ENCODE peak calls at places on chromosomes 6 and 20, in ten cellular contexts. K is spleen; N is CD4-positive, alpha-beta memory T cell; T is endothelial cell of umbilical vein; I is CD8-positive, alpha-beta memory T cell; Q is fibroblast of lung; D is tibial nerve; R is AG04450; L is heart right ventricle; A is foreskin fibroblast. C is an unnamed sample.

GRCh38 chr6:38021029-38021428 is 201.5 kb downstream of the ZFAND3 start:
- DNase-seq in K (no peak), I (no peak), R (no peak), A (no peak), N (no peak), D (no peak), Q (no peak), T (no peak), L (no peak), C (no peak)

GRCh38 chr20:62550087-62550565 is 74.3 kb upstream of the GATA5 start:
- DNase-seq in Q (no peak), A (no peak), K (no peak), N (no peak), I (no peak), L (peak), R (no peak), D (no peak), T (no peak), C (no peak)

GRCh38 chr20:57398231-57398821 is 7.1 kb downstream of the RBM38 start:
- DNase-seq in A (no peak), I (peak), Q (no peak), T (no peak), R (no peak), L (peak), N (peak), K (peak), D (no peak), C (peak)

GRCh38 chr6:13788820-13789219 is 25.5 kb downstream of the MCUR1 start:
- DNase-seq in D (no peak), A (no peak), K (no peak), I (no peak), Q (no peak), T (no peak), R (no peak), N (no peak), L (no peak), C (no peak)

GRCh38 chr6:152846825-152847224 is 96.2 kb downstream of the VIP start:
- DNase-seq in T (peak), Q (no peak), I (no peak), K (no peak), R (no peak), L (no peak), D (no peak), A (no peak), N (no peak), C (no peak)

GRCh38 chr6:33962186-33962585 is 158.4 kb upstream of the MLN start:
- DNase-seq in K (peak), A (peak), N (no peak), R (no peak), Q (peak), I (no peak), D (no peak), T (no peak), L (no peak), C (peak)

GRCh38 chr6:22326500-22326899 is 29.7 kb upstream of the PRL start:
- DNase-seq in D (no peak), L (no peak), A (no peak), I (no peak), N (no peak), R (no peak), Q (no peak), K (no peak), T (no peak), C (no peak)

GRCh38 chr6:133568970-133569889 is 319.7 kb upstream of the TCF21 start:
- DNase-seq in A (peak), K (no peak), N (no peak), D (no peak), T (peak), Q (peak), R (peak), L (no peak), I (no peak), C (no peak)

GRCh38 chr6:67558985-67559384 is 1076.1 kb upstream of the ADGRB3 start:
- DNase-seq in Q (peak), T (peak), N (no peak), D (no peak), I (no peak), A (no peak), R (no peak), L (no peak), K (no peak), C (no peak)

GRCh38 chr6:15892369-15892768 is 229.5 kb upstream of the DTNBP1 start:
- DNase-seq in K (no peak), Q (no peak), I (no peak), L (no peak), A (peak), N (no peak), R (no peak), T (no peak), D (no peak), C (no peak)

GRCh38 chr6:96542702-96543101 is 20.2 kb upstream of the FHL5 start:
- DNase-seq in D (no peak), Q (no peak), T (no peak), I (no peak), K (no peak), A (no peak), R (no peak), L (no peak), N (peak), C (no peak)

DNA sequence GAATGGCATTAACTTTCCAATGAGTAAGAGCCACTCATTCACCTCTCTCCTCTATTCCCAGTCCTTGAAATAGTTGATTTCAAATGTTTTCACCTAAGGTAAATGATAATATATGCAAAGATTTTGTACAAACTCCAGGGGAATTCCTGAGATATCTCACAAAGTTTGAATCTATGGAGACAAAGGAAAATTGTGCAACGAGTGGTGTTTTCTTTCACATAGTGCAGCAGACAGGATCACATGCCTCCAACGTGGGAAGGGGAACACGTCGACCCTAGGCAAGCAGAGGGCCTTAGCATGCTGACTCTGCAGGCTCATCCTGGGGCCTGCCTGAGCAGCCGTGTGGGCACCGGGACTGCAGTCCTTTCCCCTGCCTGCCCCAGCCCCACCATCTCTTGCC is 195.6 kb upstream of the THBS2 start:
- DNase-seq in L (no peak), R (no peak), K (no peak), I (no peak), T (no peak), Q (no peak), D (no peak), N (no peak), A (no peak), C (no peak)
- H3K4me3 ChIP-seq in L (no peak), R (no peak), K (no peak), I (no peak), T (no peak), Q (no peak), D (no peak), N (no peak), A (no peak), C (no peak)

GRCh38 chr6:81966968-81967367 is 214.5 kb upstream of the TENT5A start:
- DNase-seq in I (no peak), T (no peak), R (no peak), K (no peak), A (no peak), Q (no peak), D (no peak), L (no peak), N (no peak), C (no peak)

GRCh38 chr6:81969011-81969410 is 216.5 kb upstream of the TENT5A start:
- DNase-seq in N (no peak), A (no peak), K (no peak), R (no peak), L (no peak), D (no peak), I (no peak), T (no peak), Q (no peak), C (no peak)

GRCh38 chr6:81969814-81970213 is 217.3 kb upstream of the TENT5A start:
- DNase-seq in T (no peak), R (no peak), N (no peak), K (peak), I (no peak), Q (no peak), D (no peak), A (no peak), L (no peak), C (no peak)
- H3K4me3 ChIP-seq in T (no peak), R (no peak), N (no peak), K (no peak), I (no peak), Q (no peak), D (no peak), A (no peak), L (no peak), C (no peak)

DNA sequence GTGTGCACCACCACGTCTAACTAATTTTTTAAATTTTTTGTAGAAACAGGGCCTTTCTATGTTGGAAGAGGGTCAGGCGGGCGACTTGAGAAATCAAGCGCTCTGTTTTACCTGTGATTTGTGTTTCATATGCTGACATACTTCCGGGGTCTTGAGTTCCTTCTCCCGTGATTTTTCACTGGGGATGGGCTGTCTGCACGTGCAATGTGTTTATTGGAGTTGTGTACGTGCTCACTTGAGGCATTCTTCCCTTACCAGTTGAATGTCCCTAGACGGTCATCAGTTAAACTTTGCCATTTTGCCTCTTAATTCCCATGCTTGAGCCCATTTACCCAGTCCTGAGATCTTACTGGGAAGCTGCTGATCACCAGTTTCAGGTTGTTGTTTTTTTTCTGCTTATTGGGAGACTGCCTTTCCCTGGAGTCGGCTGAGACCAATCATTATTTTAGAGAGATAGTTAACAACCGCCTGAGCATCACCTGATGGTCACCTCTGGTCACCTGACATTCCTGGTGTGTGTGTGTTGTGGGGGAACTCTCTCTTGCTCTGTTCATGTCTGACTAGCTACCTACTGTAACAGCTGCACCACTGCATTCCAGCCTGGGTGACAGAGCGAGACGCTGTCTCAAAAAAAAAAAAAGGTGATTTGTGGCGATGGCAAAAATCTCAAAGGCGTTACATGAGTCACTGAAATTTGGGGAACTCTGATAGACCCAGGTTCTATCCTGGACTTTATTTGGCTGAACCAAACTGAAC is 34.8 kb upstream of the NCOA3 start:
- DNase-seq in A (no peak), I (no peak), R (no peak), T (no peak), N (no peak), Q (no peak), D (no peak), K (no peak), L (no peak), C (no peak)
- H3K4me3 ChIP-seq in A (no peak), I (no peak), R (no peak), T (no peak), N (no peak), Q (no peak), D (no peak), K (no peak), L (no peak), C (no peak)

GRCh38 chr6:158852312-158853071 is 33.3 kb upstream of the EZR start:
- DNase-seq in L (no peak), D (no peak), Q (peak), A (no peak), N (no peak), K (no peak), R (no peak), T (no peak), I (no peak), C (no peak)
- H3K4me3 ChIP-seq in L (no peak), D (no peak), Q (no peak), A (no peak), N (peak), K (no peak), R (no peak), T (no peak), I (peak), C (no peak)

GRCh38 chr6:151807513-151808330 is at the start of gene ESR1:
- DNase-seq in R (no peak), A (peak), L (peak), T (peak), I (no peak), Q (no peak), D (no peak), N (no peak), K (peak), C (peak)
- H3K4me3 ChIP-seq in R (no peak), A (no peak), L (peak), T (no peak), I (no peak), Q (peak), D (peak), N (no peak), K (peak), C (peak)

GRCh38 chr6:136038531-136038930 is 187.0 kb downstream of the PDE7B start:
- DNase-seq in A (no peak), L (no peak), T (no peak), N (no peak), R (no peak), Q (no peak), D (no peak), I (no peak), K (no peak), C (no peak)
- H3K4me3 ChIP-seq in A (peak), L (peak), T (peak), N (no peak), R (peak), Q (peak), D (peak), I (no peak), K (no peak), C (peak)

DNA sequence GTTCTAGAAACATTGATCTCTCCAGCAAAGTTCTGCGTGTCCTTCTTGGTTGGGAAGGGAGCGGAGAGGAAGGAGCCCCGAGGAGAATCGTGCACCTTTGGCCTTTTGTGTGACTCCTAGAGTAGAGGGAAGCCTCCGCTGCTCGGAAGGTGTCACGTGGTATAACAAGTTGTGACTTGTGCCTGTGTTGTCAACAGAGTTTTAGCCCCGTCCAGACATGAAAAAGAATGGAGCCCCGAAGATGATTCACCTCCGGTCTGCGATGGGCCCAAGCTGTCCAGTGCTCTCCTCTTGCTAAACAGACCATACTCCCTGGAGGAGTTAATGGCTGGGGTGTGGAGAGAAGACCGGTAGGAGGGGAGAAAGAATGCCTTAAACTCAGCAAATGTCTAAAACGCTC is 7.0 kb downstream of the EYA2 start:
- DNase-seq in T (no peak), R (no peak), K (no peak), I (no peak), Q (no peak), D (no peak), N (no peak), L (no peak), A (no peak), C (no peak)
- H3K4me3 ChIP-seq in T (no peak), R (no peak), K (no peak), I (no peak), Q (no peak), D (no peak), N (no peak), L (no peak), A (no peak), C (no peak)

GRCh38 chr6:160420253-160420968 is 72.2 kb downstream of the SLC22A3 start:
- DNase-seq in T (no peak), Q (no peak), L (no peak), A (no peak), K (no peak), N (no peak), I (no peak), D (no peak), R (no peak), C (no peak)

GRCh38 chr6:160419488-160419887 is 71.3 kb downstream of the SLC22A3 start:
- DNase-seq in N (no peak), T (no peak), L (no peak), K (no peak), A (no peak), Q (no peak), R (no peak), D (no peak), I (no peak), C (no peak)

GRCh38 chr6:160417135-160417534 is 69.0 kb downstream of the SLC22A3 start:
- DNase-seq in D (no peak), R (no peak), N (no peak), Q (no peak), I (no peak), K (no peak), T (no peak), L (no peak), A (no peak), C (no peak)

GRCh38 chr6:160418370-160418769 is 70.2 kb downstream of the SLC22A3 start:
- DNase-seq in T (no peak), N (no peak), K (no peak), A (no peak), R (no peak), Q (no peak), D (no peak), L (no peak), I (no peak), C (no peak)

GRCh38 chr6:160417550-160417949 is 69.4 kb downstream of the SLC22A3 start:
- DNase-seq in Q (no peak), R (no peak), K (no peak), N (no peak), I (no peak), T (no peak), D (no peak), L (no peak), A (no peak), C (no peak)
- H3K4me3 ChIP-seq in Q (no peak), R (no peak), K (no peak), N (no peak), I (no peak), T (no peak), D (no peak), L (no peak), A (no peak), C (no peak)

GRCh38 chr6:118801257-118801656 is 92.7 kb upstream of the ASF1A start:
- DNase-seq in L (no peak), I (no peak), R (no peak), T (no peak), D (no peak), N (no peak), A (no peak), Q (no peak), K (no peak), C (no peak)

GRCh38 chr6:118799826-118800225 is 94.1 kb upstream of the ASF1A start:
- DNase-seq in T (no peak), N (no peak), K (no peak), R (no peak), D (no peak), L (no peak), Q (no peak), I (no peak), A (no peak), C (no peak)

GRCh38 chr6:118804091-118804490 is 89.9 kb upstream of the ASF1A start:
- DNase-seq in I (no peak), K (no peak), Q (peak), L (no peak), R (no peak), D (no peak), N (no peak), A (no peak), T (no peak), C (no peak)

GRCh38 chr6:118800394-118801071 is 93.4 kb upstream of the ASF1A start:
- DNase-seq in L (peak), R (peak), I (peak), D (peak), A (peak), K (peak), N (peak), Q (peak), T (peak), C (no peak)
- H3K4me3 ChIP-seq in L (peak), R (peak), I (peak), D (peak), A (peak), K (no peak), N (no peak), Q (no peak), T (no peak), C (no peak)

C was measured in upper lobe of right lung.